ENCODE peak calls at places on chromosomes 5 and 9, in four cellular contexts. Q is CD8-positive, alpha-beta memory T cell; R is heart left ventricle; W is cardiac muscle cell. M is an unnamed sample.

GRCh38 chr5:81633471-81633870 is 117.4 kb downstream of the SSBP2 start:
- DNase-seq in R (no peak), Q (no peak), W (no peak), M (no peak)

GRCh38 chr5:179268399-179268952 is 76.8 kb downstream of the ADAMTS2 start:
- DNase-seq in Q (no peak), R (no peak), W (no peak), M (no peak)

GRCh38 chr5:38613475-38613874 is 57.0 kb upstream of the LIFR start:
- DNase-seq in W (no peak), Q (no peak), R (no peak), M (no peak)

GRCh38 chr5:157431544-157432200 is 28.3 kb upstream of the NIPAL4 start:
- DNase-seq in Q (peak), W (peak), R (no peak), M (no peak)

GRCh38 chr9:91914937-91915336 is 35.1 kb downstream of the ROR2 start:
- DNase-seq in Q (no peak), R (no peak), W (no peak), M (no peak)

GRCh38 chr5:53326420-53327153 is 153.8 kb upstream of the FST start:
- DNase-seq in R (no peak), Q (no peak), W (peak), M (no peak)

GRCh38 chr9:36781532-36781931 is 208.8 kb downstream of the MELK start:
- DNase-seq in R (no peak), Q (no peak), W (peak), M (no peak)

GRCh38 chr5:74382864-74383618 is 257.5 kb downstream of the ENC1 start:
- DNase-seq in Q (no peak), R (peak), W (peak), M (no peak)

GRCh38 chr5:58406394-58406793 is 53.5 kb downstream of the PLK2 start:
- DNase-seq in R (no peak), W (no peak), Q (no peak), M (no peak)

GRCh38 chr9:4099961-4100360 is 199.9 kb downstream of the GLIS3 start:
- DNase-seq in W (peak), Q (no peak), R (no peak), M (no peak)

GRCh38 chr9:89920901-89921300 is 316.1 kb downstream of the GADD45G start:
- DNase-seq in R (no peak), W (no peak), Q (no peak), M (no peak)

GRCh38 chr5:13994606-13995336 is 50.3 kb upstream of the DNAH5 start:
- DNase-seq in R (no peak), Q (no peak), W (no peak), M (no peak)

GRCh38 chr9:76878933-76879332 is 27.0 kb downstream of the PRUNE2 start:
- DNase-seq in R (no peak), W (no peak), Q (no peak), M (no peak)

GRCh38 chr5:5573798-5574380 is 151.4 kb downstream of the ICE1 start:
- DNase-seq in Q (no peak), R (no peak), W (no peak), M (no peak)

GRCh38 chr5:151063136-151063544 is 17.7 kb downstream of the TNIP1 start:
- DNase-seq in W (peak), Q (no peak), R (peak), M (no peak)

GRCh38 chr9:132892383-132892782 is 13.7 kb downstream of the SPACA9 start:
- DNase-seq in R (no peak), W (no peak), Q (no peak), M (no peak)

GRCh38 chr5:142735323-142736246 is 34.6 kb upstream of the ARHGAP26 start:
- DNase-seq in W (no peak), Q (no peak), R (no peak), M (no peak)

GRCh38 chr5:108655750-108656450 is 91.8 kb upstream of the FER start:
- DNase-seq in Q (no peak), R (no peak), W (peak), M (no peak)

GRCh38 chr9:16119861-16120641 is 567.2 kb downstream of the CCDC171 start:
- DNase-seq in R (no peak), W (peak), Q (no peak), M (no peak)
- H3K27ac ChIP-seq in R (no peak), W (no peak), Q (no peak), M (no peak)

GRCh38 chr9:124676159-124676551 is 95.0 kb downstream of the NR6A1 start:
- DNase-seq in W (peak), Q (no peak), R (no peak), M (no peak)
- H3K27ac ChIP-seq in W (no peak), Q (no peak), R (peak), M (peak)

DNA sequence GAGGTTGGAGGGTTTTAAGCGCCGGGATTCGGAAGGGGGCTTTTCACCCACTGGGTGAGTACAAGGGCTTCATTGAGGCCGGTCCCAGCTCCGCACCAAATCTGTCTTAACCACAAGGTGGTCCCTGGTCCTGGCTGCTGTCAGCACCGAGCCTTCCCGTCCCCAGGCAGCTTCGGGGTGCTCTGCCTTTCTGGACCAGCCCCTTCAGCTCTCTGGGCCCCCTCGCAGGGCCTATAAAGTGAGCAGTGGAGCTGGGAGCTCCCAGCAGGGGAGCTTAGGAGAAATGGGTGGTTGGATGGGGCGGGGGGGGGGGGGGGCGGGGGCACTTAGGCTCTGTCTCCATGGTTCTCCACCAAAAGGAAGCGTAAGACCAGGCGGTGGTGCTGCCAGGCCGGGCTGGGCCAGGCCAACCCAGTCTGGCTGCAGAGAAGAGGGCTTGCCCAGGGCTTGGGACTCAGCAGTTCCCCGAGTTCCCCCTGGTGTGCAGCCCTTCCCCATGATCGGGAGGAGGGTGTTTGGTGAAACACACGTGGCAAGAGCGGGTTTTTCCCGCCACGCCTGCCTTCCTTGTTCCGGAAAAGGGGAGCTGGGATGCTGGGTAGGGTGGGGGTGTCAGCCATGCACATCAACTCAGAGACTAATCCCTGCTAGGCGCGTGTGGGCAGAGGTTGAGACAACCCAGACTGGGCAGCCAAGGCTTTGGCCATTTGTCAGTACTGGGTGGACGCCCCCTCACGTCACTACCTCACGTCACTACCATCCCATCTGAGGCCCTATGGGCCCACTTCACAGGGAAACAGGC is 32.7 kb downstream of the PRRX2 start:
- DNase-seq in Q (no peak), R (peak), W (peak), M (no peak)
- H3K27ac ChIP-seq in Q (no peak), R (peak), W (no peak), M (no peak)

DNA sequence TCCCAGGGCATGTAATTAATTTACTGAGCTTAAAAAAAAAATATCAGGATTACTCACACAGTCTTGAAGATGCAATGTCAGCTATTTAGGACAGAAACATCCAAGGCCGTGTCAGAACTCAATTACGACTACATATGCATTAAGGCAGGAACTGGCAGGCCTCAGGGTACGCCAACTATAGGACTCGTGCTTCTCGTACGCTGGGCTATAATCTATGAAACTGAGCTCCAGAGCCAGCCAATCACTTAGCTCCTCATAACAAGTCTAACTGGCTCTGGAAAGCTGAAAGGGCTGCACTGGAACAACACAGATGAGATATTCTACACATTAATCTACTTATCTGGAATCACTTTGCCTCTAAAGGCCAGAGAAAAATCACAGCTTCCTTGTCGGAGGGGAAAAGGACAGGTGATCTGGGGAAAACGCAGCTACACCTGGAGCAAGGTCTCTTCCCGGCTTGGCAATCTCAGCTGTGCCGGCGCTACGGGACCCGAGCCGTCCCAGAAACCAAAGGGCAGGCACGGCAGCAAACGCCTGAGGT is 212.0 kb downstream of the DEPDC1B start:
- DNase-seq in Q (no peak), W (no peak), R (no peak), M (no peak)
- H3K27ac ChIP-seq in Q (no peak), W (no peak), R (peak), M (no peak)

DNA sequence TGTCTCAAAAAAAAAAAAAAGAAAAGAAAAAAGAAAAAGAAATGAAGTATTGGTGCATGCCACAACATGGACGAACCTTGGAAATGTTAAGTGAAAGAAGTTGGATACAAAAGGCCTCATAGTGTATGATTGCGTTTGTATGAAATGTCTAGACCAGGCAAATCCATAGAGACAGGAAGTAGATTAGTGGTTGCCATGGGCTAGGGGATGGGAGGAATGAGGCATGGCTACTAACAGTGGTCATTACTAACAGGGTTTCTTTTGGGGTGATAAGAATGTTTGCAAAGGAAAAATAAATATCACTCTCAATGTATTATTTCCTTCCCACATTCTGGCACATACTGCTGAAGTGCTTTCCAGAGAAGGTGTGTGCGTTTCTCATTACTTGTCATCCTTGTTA is 44.1 kb downstream of the UGCG start:
- DNase-seq in Q (no peak), R (no peak), W (peak), M (no peak)
- H3K27ac ChIP-seq in Q (no peak), R (no peak), W (no peak), M (no peak)

GRCh38 chr9:14240491-14240890 is 73.5 kb downstream of the NFIB start:
- DNase-seq in Q (no peak), W (peak), R (no peak), M (no peak)

GRCh38 chr9:14238044-14238443 is 75.9 kb downstream of the NFIB start:
- DNase-seq in R (no peak), W (peak), Q (no peak), M (no peak)

GRCh38 chr9:14238518-14238917 is 75.4 kb downstream of the NFIB start:
- DNase-seq in R (no peak), Q (no peak), W (peak), M (no peak)

GRCh38 chr9:14231196-14231990 is 82.5 kb downstream of the NFIB start:
- DNase-seq in R (no peak), W (no peak), Q (no peak), M (no peak)

DNA sequence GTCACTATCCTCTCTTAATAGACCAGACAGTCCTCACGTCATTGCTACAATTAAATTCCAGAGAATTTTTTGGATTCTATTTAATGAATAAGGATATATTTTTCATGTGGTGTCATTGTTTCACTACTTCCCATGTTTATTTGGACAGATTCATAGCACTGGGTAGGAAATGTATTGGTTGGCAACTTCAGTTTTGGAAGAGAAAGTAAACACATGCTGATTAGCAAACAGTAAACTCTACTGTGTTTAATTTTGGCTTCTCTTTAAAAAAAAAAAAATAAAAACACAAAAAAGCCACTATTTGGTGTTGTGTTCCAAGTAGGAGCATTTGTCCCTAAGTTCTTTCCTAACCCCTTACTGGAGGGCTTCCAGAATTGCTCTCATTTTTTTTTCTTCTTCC is 77.4 kb downstream of the NFIB start:
- DNase-seq in W (no peak), R (no peak), Q (no peak), M (no peak)
- H3K27ac ChIP-seq in W (no peak), R (peak), Q (no peak), M (no peak)

GRCh38 chr5:177301503-177302165 is 1.9 kb downstream of the RAB24 start:
- DNase-seq in W (no peak), Q (no peak), R (no peak), M (no peak)
- H3K27ac ChIP-seq in W (peak), Q (no peak), R (peak), M (no peak)